ENCODE peak calls at places on chromosomes 13 and 19, in six cellular contexts. One of them, this sample, is unnamed.
A peak's percentile ranks its signal among the peaks of the same experiment; 100 is the strongest.

GRCh38 chr19:42140125-42140754 is 8.0 kb upstream of the POU2F2 start:
- DNase-seq in WERI-Rb-1: no peak
- DNase-seq in upper lobe of right lung: peak; percentile 74
- DNase-seq in dorsolateral prefrontal cortex: peak; percentile 43
- DNase-seq in Peyer's patch: peak; percentile 53
- DNase-seq in lower lobe of right lung: peak; percentile 59
- DNase-seq in this sample: peak; percentile 97

GRCh38 chr19:15469513-15470297 is 5.4 kb upstream of the RASAL3 start:
- DNase-seq in WERI-Rb-1: no peak
- DNase-seq in upper lobe of right lung: peak; percentile 63
- DNase-seq in dorsolateral prefrontal cortex: no peak
- DNase-seq in Peyer's patch: no peak
- DNase-seq in lower lobe of right lung: no peak
- DNase-seq in this sample: peak; percentile 75

GRCh38 chr19:35731779-35732405 is 10.4 kb downstream of the IGFLR1 start:
- DNase-seq in WERI-Rb-1: no peak
- DNase-seq in upper lobe of right lung: no peak
- DNase-seq in dorsolateral prefrontal cortex: no peak
- DNase-seq in Peyer's patch: no peak
- DNase-seq in lower lobe of right lung: no peak
- DNase-seq in this sample: no peak

GRCh38 chr13:75612354-75612753 is 23.8 kb upstream of the LMO7 start:
- DNase-seq in WERI-Rb-1: no peak
- DNase-seq in upper lobe of right lung: no peak
- DNase-seq in dorsolateral prefrontal cortex: no peak
- DNase-seq in Peyer's patch: no peak
- DNase-seq in lower lobe of right lung: no peak
- DNase-seq in this sample: no peak

GRCh38 chr19:15430526-15431120 is 11.8 kb upstream of the AKAP8L start:
- DNase-seq in WERI-Rb-1: no peak
- DNase-seq in upper lobe of right lung: no peak
- DNase-seq in dorsolateral prefrontal cortex: no peak
- DNase-seq in Peyer's patch: no peak
- DNase-seq in lower lobe of right lung: no peak
- DNase-seq in this sample: no peak

GRCh38 chr13:105368781-105369180 is 1166.7 kb downstream of the EFNB2 start:
- DNase-seq in WERI-Rb-1: no peak
- DNase-seq in upper lobe of right lung: no peak
- DNase-seq in dorsolateral prefrontal cortex: no peak
- DNase-seq in Peyer's patch: no peak
- DNase-seq in lower lobe of right lung: no peak
- DNase-seq in this sample: no peak

GRCh38 chr13:33931397-33931987 is 113.5 kb downstream of the RFC3 start:
- DNase-seq in WERI-Rb-1: peak; percentile 35
- DNase-seq in upper lobe of right lung: no peak
- DNase-seq in dorsolateral prefrontal cortex: no peak
- DNase-seq in Peyer's patch: no peak
- DNase-seq in lower lobe of right lung: no peak
- DNase-seq in this sample: peak; percentile 63

GRCh38 chr13:96053003-96053703 is at the start of gene UGGT2:
- DNase-seq in WERI-Rb-1: peak; percentile 99
- DNase-seq in upper lobe of right lung: peak; percentile 98
- DNase-seq in dorsolateral prefrontal cortex: peak; percentile 92
- DNase-seq in Peyer's patch: peak; percentile 95
- DNase-seq in lower lobe of right lung: peak; percentile 97
- DNase-seq in this sample: peak; percentile 95

GRCh38 chr13:105474983-105475382 is 1060.5 kb downstream of the EFNB2 start:
- DNase-seq in WERI-Rb-1: no peak
- DNase-seq in upper lobe of right lung: no peak
- DNase-seq in dorsolateral prefrontal cortex: no peak
- DNase-seq in Peyer's patch: no peak
- DNase-seq in lower lobe of right lung: no peak
- DNase-seq in this sample: no peak

GRCh38 chr13:99687728-99688397 is 186.6 kb downstream of the TM9SF2 start:
- DNase-seq in WERI-Rb-1: no peak
- DNase-seq in upper lobe of right lung: no peak
- DNase-seq in dorsolateral prefrontal cortex: no peak
- DNase-seq in Peyer's patch: no peak
- DNase-seq in lower lobe of right lung: no peak
- DNase-seq in this sample: peak; percentile 91

GRCh38 chr13:30752991-30753616 is 17.8 kb downstream of the ALOX5AP start:
- DNase-seq in WERI-Rb-1: no peak
- DNase-seq in upper lobe of right lung: no peak
- DNase-seq in dorsolateral prefrontal cortex: no peak
- DNase-seq in Peyer's patch: no peak
- DNase-seq in lower lobe of right lung: no peak
- DNase-seq in this sample: no peak

GRCh38 chr13:77506874-77507273 is 28.6 kb upstream of the SCEL start:
- DNase-seq in WERI-Rb-1: no peak
- DNase-seq in upper lobe of right lung: no peak
- DNase-seq in dorsolateral prefrontal cortex: no peak
- DNase-seq in Peyer's patch: no peak
- DNase-seq in lower lobe of right lung: no peak
- DNase-seq in this sample: no peak

GRCh38 chr13:56953965-56954364 is 186.8 kb upstream of the PRR20A start:
- DNase-seq in WERI-Rb-1: no peak
- DNase-seq in upper lobe of right lung: no peak
- DNase-seq in dorsolateral prefrontal cortex: no peak
- DNase-seq in Peyer's patch: no peak
- DNase-seq in lower lobe of right lung: no peak
- DNase-seq in this sample: no peak

GRCh38 chr19:1266818-1267440 is 2.2 kb upstream of the CIRBP start:
- DNase-seq in WERI-Rb-1: peak; percentile 68
- DNase-seq in upper lobe of right lung: peak; percentile 90
- DNase-seq in dorsolateral prefrontal cortex: peak; percentile 77
- DNase-seq in Peyer's patch: peak; percentile 89
- DNase-seq in lower lobe of right lung: peak; percentile 86
- DNase-seq in this sample: peak; percentile 93

GRCh38 chr19:51114087-51114714 is 6.0 kb upstream of the CTU1 start:
- DNase-seq in WERI-Rb-1: no peak
- DNase-seq in upper lobe of right lung: no peak
- DNase-seq in dorsolateral prefrontal cortex: no peak
- DNase-seq in Peyer's patch: no peak
- DNase-seq in lower lobe of right lung: no peak
- DNase-seq in this sample: no peak

GRCh38 chr13:52449323-52450011 is 967 bp downstream of the VPS36 start:
- DNase-seq in WERI-Rb-1: no peak
- DNase-seq in upper lobe of right lung: no peak
- DNase-seq in dorsolateral prefrontal cortex: no peak
- DNase-seq in Peyer's patch: no peak
- DNase-seq in lower lobe of right lung: no peak
- DNase-seq in this sample: no peak

GRCh38 chr19:35265126-35265995 is 3.4 kb upstream of the USF2 start:
- DNase-seq in WERI-Rb-1: peak; percentile 8
- DNase-seq in upper lobe of right lung: peak; percentile 51
- DNase-seq in dorsolateral prefrontal cortex: peak; percentile 30
- DNase-seq in Peyer's patch: peak; percentile 46
- DNase-seq in lower lobe of right lung: peak; percentile 24
- DNase-seq in this sample: peak; percentile 49

GRCh38 chr13:63517376-63517775 is 2101.7 kb upstream of the PCDH20 start:
- DNase-seq in WERI-Rb-1: no peak
- DNase-seq in upper lobe of right lung: no peak
- DNase-seq in dorsolateral prefrontal cortex: no peak
- DNase-seq in Peyer's patch: no peak
- DNase-seq in lower lobe of right lung: no peak
- DNase-seq in this sample: no peak

GRCh38 chr13:42574011-42574410 is at the start of gene TNFSF11:
- DNase-seq in WERI-Rb-1: no peak
- DNase-seq in upper lobe of right lung: no peak
- DNase-seq in dorsolateral prefrontal cortex: no peak
- DNase-seq in Peyer's patch: no peak
- DNase-seq in lower lobe of right lung: no peak
- DNase-seq in this sample: peak; percentile 85

GRCh38 chr13:111179908-111180756 is 65.0 kb downstream of the ARHGEF7 start:
- DNase-seq in WERI-Rb-1: no peak
- DNase-seq in upper lobe of right lung: no peak
- DNase-seq in dorsolateral prefrontal cortex: no peak
- DNase-seq in Peyer's patch: no peak
- DNase-seq in lower lobe of right lung: no peak
- DNase-seq in this sample: no peak

GRCh38 chr19:47036233-47036651 is 12.2 kb downstream of the TMEM160 start:
- DNase-seq in WERI-Rb-1: peak; percentile 61
- DNase-seq in upper lobe of right lung: peak; percentile 80
- DNase-seq in dorsolateral prefrontal cortex: no peak
- DNase-seq in Peyer's patch: peak; percentile 58
- DNase-seq in lower lobe of right lung: peak; percentile 69
- DNase-seq in this sample: no peak

GRCh38 chr19:43664008-43664407 is 6.0 kb downstream of the PLAUR start:
- DNase-seq in WERI-Rb-1: no peak
- DNase-seq in upper lobe of right lung: no peak
- DNase-seq in dorsolateral prefrontal cortex: no peak
- DNase-seq in Peyer's patch: peak; percentile 62
- DNase-seq in lower lobe of right lung: no peak
- DNase-seq in this sample: no peak

GRCh38 chr13:53501387-53501786 is 472.8 kb downstream of the OLFM4 start:
- DNase-seq in WERI-Rb-1: no peak
- DNase-seq in upper lobe of right lung: no peak
- DNase-seq in dorsolateral prefrontal cortex: no peak
- DNase-seq in Peyer's patch: no peak
- DNase-seq in lower lobe of right lung: no peak
- DNase-seq in this sample: no peak

GRCh38 chr13:98977568-98978270 is at the start of gene DOCK9:
- DNase-seq in WERI-Rb-1: no peak
- DNase-seq in upper lobe of right lung: peak; percentile 69
- DNase-seq in dorsolateral prefrontal cortex: peak; percentile 81
- DNase-seq in Peyer's patch: no peak
- DNase-seq in lower lobe of right lung: peak; percentile 60
- DNase-seq in this sample: peak; percentile 81

GRCh38 chr19:7191946-7192691 is 102.1 kb downstream of the INSR start:
- DNase-seq in WERI-Rb-1: no peak
- DNase-seq in upper lobe of right lung: no peak
- DNase-seq in dorsolateral prefrontal cortex: no peak
- DNase-seq in Peyer's patch: no peak
- DNase-seq in lower lobe of right lung: no peak
- DNase-seq in this sample: no peak

DNA sequence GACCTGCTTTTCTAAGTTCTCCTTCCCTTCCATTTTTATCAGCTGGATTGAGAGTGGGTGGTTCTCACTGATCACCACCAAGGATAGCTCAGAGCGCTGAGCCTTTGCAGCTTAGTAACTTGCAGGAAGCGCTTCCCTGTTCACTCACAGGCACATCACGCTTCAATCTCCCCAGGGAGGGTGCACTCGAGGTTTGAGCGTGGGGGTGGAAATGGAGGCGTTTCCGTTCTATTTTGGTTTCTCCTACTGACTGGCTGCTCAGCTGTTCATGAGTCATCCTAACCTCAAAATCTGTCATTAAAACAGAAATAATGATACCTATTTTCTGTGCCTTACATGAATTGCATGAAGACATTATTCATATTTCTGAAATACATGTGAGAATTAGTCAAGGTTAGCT is 292.1 kb downstream of the SPRY2 start:
- DNase-seq in WERI-Rb-1: peak; percentile 59
- DNase-seq in upper lobe of right lung: peak; percentile 83
- DNase-seq in dorsolateral prefrontal cortex: peak; percentile 81
- DNase-seq in Peyer's patch: peak; percentile 79
- DNase-seq in lower lobe of right lung: peak; percentile 79
- DNase-seq in this sample: peak; percentile 64
- H3K4me3 ChIP-seq in WERI-Rb-1: no peak overlapping the region
- H3K4me3 ChIP-seq in upper lobe of right lung: no peak overlapping the region
- H3K4me3 ChIP-seq in dorsolateral prefrontal cortex: no peak overlapping the region
- H3K4me3 ChIP-seq in Peyer's patch: no peak overlapping the region
- H3K4me3 ChIP-seq in lower lobe of right lung: no peak overlapping the region
- H3K4me3 ChIP-seq in this sample: no peak overlapping the region

GRCh38 chr19:2609389-2610116 is 92.9 kb downstream of the GNG7 start:
- DNase-seq in WERI-Rb-1: no peak
- DNase-seq in upper lobe of right lung: no peak
- DNase-seq in dorsolateral prefrontal cortex: no peak
- DNase-seq in Peyer's patch: peak; percentile 45
- DNase-seq in lower lobe of right lung: peak; percentile 34
- DNase-seq in this sample: no peak
- TF ChIP-seq CTCF in WERI-Rb-1: no peak
- TF ChIP-seq CTCF in upper lobe of right lung: no peak
- TF ChIP-seq CTCF in dorsolateral prefrontal cortex: no peak
- TF ChIP-seq CTCF in Peyer's patch: no peak
- TF ChIP-seq CTCF in lower lobe of right lung: no peak
- TF ChIP-seq CTCF in this sample: no peak

DNA sequence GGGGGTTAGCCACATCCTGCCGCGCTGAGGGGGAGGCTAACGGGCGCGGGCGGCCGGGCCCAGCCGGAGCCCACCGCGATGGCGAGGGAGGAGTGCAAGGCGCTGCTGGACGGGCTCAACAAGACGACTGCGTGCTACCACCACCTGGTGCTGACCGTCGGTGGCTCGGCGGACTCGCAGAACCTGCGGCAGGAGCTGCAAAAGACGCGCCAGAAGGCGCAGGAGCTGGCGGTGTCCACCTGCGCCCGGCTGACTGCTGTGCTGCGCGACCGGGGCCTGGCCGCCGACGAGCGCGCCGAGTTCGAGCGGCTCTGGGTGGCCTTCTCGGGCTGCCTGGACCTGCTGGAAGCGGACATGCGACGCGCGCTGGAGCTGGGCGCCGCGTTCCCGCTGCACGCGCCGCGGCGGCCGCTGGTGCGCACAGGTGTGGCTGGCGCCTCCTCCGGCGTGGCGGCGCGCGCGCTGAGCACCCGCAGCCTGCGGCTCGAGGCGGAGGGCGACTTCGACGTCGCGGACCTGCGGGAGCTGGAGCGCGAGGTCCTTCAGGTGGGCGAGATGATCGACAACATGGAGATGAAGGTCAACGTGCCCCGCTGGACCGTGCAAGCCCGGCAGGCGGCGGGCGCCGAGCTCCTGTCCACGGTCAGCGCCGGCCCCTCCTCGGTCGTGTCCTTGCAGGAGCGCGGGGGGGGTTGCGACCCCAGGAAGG is 692 bp downstream of the RGS9BP start:
- DNase-seq in WERI-Rb-1: peak; percentile 21
- DNase-seq in upper lobe of right lung: peak; percentile 73
- DNase-seq in dorsolateral prefrontal cortex: no peak
- DNase-seq in Peyer's patch: no peak
- DNase-seq in lower lobe of right lung: no peak
- DNase-seq in this sample: peak; percentile 80
- H3K4me3 ChIP-seq in WERI-Rb-1: peak overlapping the region; percentile 64
- H3K4me3 ChIP-seq in upper lobe of right lung: peak overlapping the region; percentile 81
- H3K4me3 ChIP-seq in dorsolateral prefrontal cortex: peak overlapping the region; percentile 88
- H3K4me3 ChIP-seq in Peyer's patch: peak overlapping the region; percentile 99
- H3K4me3 ChIP-seq in lower lobe of right lung: peak overlapping the region; percentile 91
- H3K4me3 ChIP-seq in this sample: peak overlapping the region; percentile 90

GRCh38 chr13:25869941-25870340 is 181.9 kb downstream of the SHISA2 start:
- DNase-seq in WERI-Rb-1: no peak
- DNase-seq in upper lobe of right lung: no peak
- DNase-seq in dorsolateral prefrontal cortex: no peak
- DNase-seq in Peyer's patch: no peak
- DNase-seq in lower lobe of right lung: no peak
- DNase-seq in this sample: no peak
- TF ChIP-seq CTCF in WERI-Rb-1: no peak
- TF ChIP-seq CTCF in upper lobe of right lung: no peak
- TF ChIP-seq CTCF in dorsolateral prefrontal cortex: no peak
- TF ChIP-seq CTCF in Peyer's patch: no peak
- TF ChIP-seq CTCF in lower lobe of right lung: no peak
- TF ChIP-seq CTCF in this sample: no peak

DNA sequence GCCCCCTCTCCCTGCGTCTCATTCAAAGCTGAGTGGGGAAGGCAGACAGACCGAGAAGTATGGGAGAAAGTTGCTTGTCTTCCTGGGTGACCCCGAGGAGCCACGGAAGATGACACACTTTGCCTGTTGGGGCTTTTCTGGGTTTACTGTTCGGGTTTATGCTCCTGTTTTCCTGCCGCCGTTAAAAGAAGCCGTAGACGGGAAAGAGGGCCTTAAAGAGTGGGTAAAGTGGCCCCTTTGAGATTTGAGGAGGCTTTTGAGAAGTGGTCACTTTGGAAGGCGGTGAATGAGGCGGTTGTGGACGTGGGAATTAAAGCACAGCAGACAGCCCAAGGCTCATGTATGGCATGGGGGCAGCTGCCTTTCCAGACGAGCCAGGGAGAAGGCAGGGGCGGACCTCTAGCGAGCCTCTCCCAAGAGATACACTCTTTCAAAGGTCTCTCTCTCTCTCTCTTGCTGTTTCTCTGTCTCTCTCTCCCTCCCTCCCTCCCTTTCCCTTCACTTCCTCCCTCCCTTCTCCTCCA is 493 bp upstream of the LHFPL6 start:
- DNase-seq in WERI-Rb-1: peak; percentile 27
- DNase-seq in upper lobe of right lung: no peak
- DNase-seq in dorsolateral prefrontal cortex: no peak
- DNase-seq in Peyer's patch: no peak
- DNase-seq in lower lobe of right lung: no peak
- DNase-seq in this sample: peak; percentile 73
- H3K4me3 ChIP-seq in WERI-Rb-1: peak overlapping the region; percentile 73
- H3K4me3 ChIP-seq in upper lobe of right lung: peak overlapping the region; percentile 89
- H3K4me3 ChIP-seq in dorsolateral prefrontal cortex: peak overlapping the region; percentile 89
- H3K4me3 ChIP-seq in Peyer's patch: peak overlapping the region; percentile 83
- H3K4me3 ChIP-seq in lower lobe of right lung: peak overlapping the region; percentile 88
- H3K4me3 ChIP-seq in this sample: peak overlapping the region; percentile 88

This sample was measured in endodermal cell.